ENCODE peak calls at places on chromosomes 12 and 14, in five cellular contexts. Q is IMR-90, H is mesenchymal stem cell, F is H1, E is neuronal stem cell. W is an unnamed sample.

GRCh38 chr12:32309811-32310755 is 89.3 kb upstream of the FGD4 start:
- DNase-seq in E (no peak), H (no peak), Q (peak; percentile 29), F (no peak), W (no peak)

GRCh38 chr12:10361622-10362021 is 28.2 kb downstream of the KLRK1 start:
- DNase-seq in H (peak; percentile 56), Q (peak; percentile 78), E (no peak), F (no peak), W (peak; percentile 57)

GRCh38 chr14:68856572-68856971 is 63.7 kb upstream of the ZFP36L1 start:
- DNase-seq in H (no peak), E (no peak), Q (no peak), F (peak; percentile 1), W (no peak)

GRCh38 chr12:80829767-80830166 is 108.0 kb downstream of the LIN7A start:
- DNase-seq in F (no peak), H (no peak), Q (peak; percentile 13), E (no peak), W (no peak)

GRCh38 chr12:12561305-12562015 is 1.2 kb downstream of the DUSP16 start:
- DNase-seq in F (peak; percentile 68), Q (peak; percentile 46), E (peak; percentile 40), H (peak; percentile 74), W (peak; percentile 71)

GRCh38 chr14:62943202-62943601 is 102.1 kb downstream of the KCNH5 start:
- DNase-seq in E (no peak), H (no peak), Q (peak; percentile 49), F (no peak), W (no peak)

GRCh38 chr12:10111451-10111850 is 12.7 kb upstream of the CLEC1A start:
- DNase-seq in H (no peak), F (no peak), E (no peak), Q (no peak), W (no peak)

GRCh38 chr14:20988717-20989116 is 1.1 kb upstream of the METTL17 start:
- DNase-seq in F (no peak), E (no peak), H (no peak), Q (no peak), W (no peak)

GRCh38 chr14:76904100-76904739 is 78.0 kb downstream of the LRRC74A start:
- DNase-seq in E (no peak), H (peak; percentile 96), Q (peak; percentile 98), F (no peak), W (no peak)

GRCh38 chr12:51884676-51885229 is 3.1 kb upstream of the ANKRD33 start:
- DNase-seq in F (no peak), Q (peak; percentile 67), E (no peak), H (peak; percentile 70), W (peak; percentile 88)

GRCh38 chr14:58763210-58763609 is 125.4 kb downstream of the DACT1 start:
- DNase-seq in E (no peak), H (peak; percentile 37), F (no peak), Q (no peak), W (peak; percentile 55)

GRCh38 chr12:112716099-112717093 is 75.2 kb upstream of the RPH3A start:
- DNase-seq in H (no peak), Q (no peak), E (no peak), F (peak; percentile 60), W (peak; percentile 60)

GRCh38 chr12:124332068-124332672 is 37.3 kb downstream of the RFLNA start:
- DNase-seq in F (no peak), Q (no peak), H (no peak), E (no peak), W (peak; percentile 45)

GRCh38 chr14:93729993-93730392 is 58.3 kb downstream of the PRIMA1 start:
- DNase-seq in H (no peak), Q (no peak), E (no peak), F (no peak), W (no peak)

GRCh38 chr14:101820283-101820798 is 58.8 kb downstream of the PPP2R5C start:
- DNase-seq in H (no peak), E (no peak), F (no peak), Q (no peak), W (no peak)

GRCh38 chr12:51814311-51815088 is 34.0 kb downstream of the FIGNL2 start:
- DNase-seq in H (peak; percentile 72), Q (peak; percentile 66), E (peak; percentile 70), F (peak; percentile 86), W (peak; percentile 82)

GRCh38 chr14:36700656-36701055 is 39.0 kb downstream of the PAX9 start:
- DNase-seq in H (no peak), Q (no peak), F (no peak), E (no peak), W (no peak)

GRCh38 chr12:48279096-48279495 is 71.6 kb downstream of the ZNF641 start:
- DNase-seq in H (no peak), E (no peak), F (no peak), Q (no peak), W (no peak)

GRCh38 chr12:17992002-17992656 is 97.9 kb downstream of the RERGL start:
- DNase-seq in Q (peak; percentile 7), E (peak; percentile 37), F (no peak), H (peak; percentile 30), W (peak; percentile 49)

GRCh38 chr14:88340357-88340756 is 17.3 kb upstream of the KCNK10 start:
- DNase-seq in F (no peak), E (no peak), Q (no peak), H (no peak), W (no peak)

GRCh38 chr12:65203376-65203775 is 34.0 kb downstream of the LEMD3 start:
- DNase-seq in E (no peak), F (no peak), Q (no peak), H (no peak), W (no peak)

GRCh38 chr14:77133718-77134338 is 7.8 kb downstream of the ZDHHC22 start:
- DNase-seq in H (peak; percentile 56), E (peak; percentile 86), Q (peak; percentile 61), F (peak; percentile 84), W (peak; percentile 84)

GRCh38 chr14:103045387-103045869 is 11.9 kb downstream of the CDC42BPB start:
- DNase-seq in E (no peak), H (no peak), F (no peak), Q (no peak), W (no peak)

GRCh38 chr14:103041464-103041863 is 15.9 kb downstream of the CDC42BPB start:
- DNase-seq in H (no peak), E (no peak), F (no peak), Q (no peak), W (no peak)

DNA sequence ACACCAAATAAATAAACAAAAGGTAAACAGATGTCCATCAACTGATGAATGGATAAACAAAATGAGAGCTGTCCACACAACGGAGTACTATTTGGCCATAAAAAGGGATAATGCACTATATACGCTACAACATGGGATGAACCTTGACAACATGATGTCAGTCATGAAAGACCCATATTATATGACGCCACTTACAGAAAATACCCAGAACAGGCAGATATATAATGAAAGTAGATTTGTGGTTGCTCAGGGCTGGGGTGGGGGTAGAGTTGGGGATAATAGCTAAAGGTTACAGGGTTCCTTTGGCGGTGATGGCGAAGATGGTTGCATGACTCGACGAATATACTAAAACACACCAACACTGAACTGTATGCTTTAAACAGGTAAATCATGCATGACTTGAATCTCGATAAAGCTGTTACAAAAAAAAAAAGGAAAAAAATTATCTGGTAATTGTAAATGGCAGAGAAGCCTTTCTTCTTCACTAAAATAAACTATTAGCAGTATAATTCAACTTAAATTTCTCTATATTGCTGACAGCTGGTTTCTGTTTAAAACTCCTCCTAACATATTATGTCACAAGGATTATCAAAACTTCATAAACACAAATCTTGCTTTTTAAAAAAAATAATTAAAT is 14.0 kb downstream of the CDC42BPB start:
- DNase-seq in Q (no peak), H (no peak), E (no peak), F (no peak), W (no peak)
- H3K4me3 ChIP-seq in Q (no peak overlapping the region), H (no peak overlapping the region), E (no peak overlapping the region), F (no peak overlapping the region), W (no peak overlapping the region)

GRCh38 chr14:60323199-60323891 is 74.3 kb downstream of the PPM1A start:
- DNase-seq in H (no peak), E (no peak), Q (no peak), F (no peak), W (no peak)
- H4K8ac ChIP-seq in H (no peak overlapping the region), E (no peak overlapping the region), Q (no peak overlapping the region), F (no peak overlapping the region), W (no peak overlapping the region)

GRCh38 chr12:128267651-128268347 is 829 bp downstream of the TMEM132C start:
- DNase-seq in E (no peak), Q (no peak), H (no peak), F (peak; percentile 62), W (peak; percentile 37)

GRCh38 chr12:128266086-128266485 is 884 bp upstream of the TMEM132C start:
- DNase-seq in Q (no peak), H (no peak), F (no peak), E (no peak), W (no peak)

GRCh38 chr12:128266559-128267245 is at the start of gene TMEM132C:
- DNase-seq in E (no peak), H (no peak), F (peak; percentile 63), Q (no peak), W (peak; percentile 19)

GRCh38 chr12:128267246-128267622 is 264 bp downstream of the TMEM132C start:
- DNase-seq in E (no peak), H (no peak), F (no peak), Q (no peak), W (no peak)

DNA sequence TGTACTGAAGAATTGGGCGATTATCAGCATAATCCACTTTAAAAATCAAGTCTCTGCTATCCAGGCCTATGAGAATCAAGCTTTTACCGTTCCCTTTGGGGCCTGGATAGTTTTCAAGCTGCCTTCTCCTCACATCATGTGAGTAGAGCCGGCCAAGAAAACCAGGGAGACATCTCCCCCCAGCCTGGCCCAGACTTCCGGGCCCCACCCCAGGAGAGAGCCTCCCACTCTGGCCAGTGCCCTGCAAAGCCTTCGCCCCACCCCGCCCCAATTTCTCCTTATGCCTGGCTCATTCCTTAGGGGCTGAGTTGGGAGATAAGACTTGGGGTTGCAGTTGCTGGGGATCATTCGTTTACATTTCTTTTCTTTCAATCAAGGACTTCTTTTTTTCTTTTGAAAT is 1.4 kb upstream of the TMEM132C start:
- DNase-seq in F (no peak), E (no peak), H (no peak), Q (no peak), W (no peak)
- H3K4ac ChIP-seq in F (no peak overlapping the region), E (no peak overlapping the region), H (no peak overlapping the region), Q (no peak overlapping the region), W (no peak overlapping the region)

GRCh38 chr12:49842519-49843352 is at the start of gene BCDIN3D:
- DNase-seq in F (peak; percentile 83), H (peak; percentile 94), E (peak; percentile 74), Q (peak; percentile 91), W (peak; percentile 91)

GRCh38 chr12:49843411-49843810 is 505 bp upstream of the BCDIN3D start:
- DNase-seq in H (no peak), Q (no peak), F (no peak), E (no peak), W (no peak)

GRCh38 chr12:49846033-49846432 is 3.1 kb upstream of the BCDIN3D start:
- DNase-seq in Q (no peak), H (no peak), F (no peak), E (no peak), W (no peak)

GRCh38 chr12:49847161-49847560 is 4.3 kb upstream of the BCDIN3D start:
- DNase-seq in E (no peak), H (no peak), F (no peak), Q (no peak), W (no peak)

DNA sequence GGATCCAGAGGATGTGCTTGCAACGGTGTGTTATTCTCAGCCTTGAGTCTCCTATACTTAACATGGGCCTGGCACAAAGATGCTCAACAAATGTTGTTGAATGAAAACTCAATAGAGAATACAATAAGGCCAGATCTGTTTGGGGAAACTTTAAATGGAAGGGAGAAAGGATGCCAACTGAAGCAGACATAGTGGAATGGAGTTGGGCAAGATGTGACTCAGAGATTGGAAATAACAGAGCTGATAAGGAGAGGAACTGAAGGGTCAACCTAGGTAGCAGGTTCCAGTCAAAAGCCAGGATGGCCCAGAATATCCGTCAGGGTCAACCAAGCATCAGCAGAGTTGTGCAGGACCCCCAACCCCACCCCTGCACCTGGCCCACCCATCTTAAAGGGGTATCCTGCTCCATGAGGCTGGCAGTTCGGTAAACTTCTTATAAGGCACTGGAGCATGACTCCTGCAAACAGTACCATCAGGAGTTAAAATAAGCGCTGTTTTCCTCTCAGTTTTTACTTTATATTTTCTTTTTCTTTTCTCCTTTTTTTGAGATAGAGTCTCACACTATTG is 1.0 kb upstream of the BCDIN3D start:
- DNase-seq in F (no peak), H (no peak), Q (no peak), E (no peak), W (no peak)
- H3K4me3 ChIP-seq in F (no peak overlapping the region), H (no peak overlapping the region), Q (no peak overlapping the region), E (no peak overlapping the region), W (no peak overlapping the region)